ENCODE peak calls at places on chromosomes 7 and 10, in four cellular contexts. L, G, W and V are unnamed samples.

GRCh38 chr10:133397938-133398337 is 4.0 kb downstream of the MTG1 start:
- DNase-seq in W (no peak), G (no peak), L (no peak), V (no peak)

GRCh38 chr7:106022193-106022821 is 59.2 kb downstream of the CDHR3 start:
- DNase-seq in W (no peak), G (peak; percentile 66), L (no peak), V (no peak)

GRCh38 chr10:97640868-97641811 is 669 bp downstream of the PI4K2A start:
- DNase-seq in G (peak; percentile 5), W (no peak), L (peak; percentile 41), V (peak; percentile 51)

GRCh38 chr10:98391065-98391464 is 23.9 kb downstream of the PYROXD2 start:
- DNase-seq in L (no peak), G (no peak), W (no peak), V (no peak)

GRCh38 chr10:14578060-14578952 is 196.4 kb downstream of the FAM107B start:
- DNase-seq in W (peak; percentile 67), L (no peak), G (no peak), V (no peak)

GRCh38 chr10:79129361-79129997 is 60.7 kb downstream of the ZMIZ1 start:
- DNase-seq in W (no peak), G (no peak), L (no peak), V (no peak)

GRCh38 chr10:3225589-3225988 is 53.0 kb upstream of the PITRM1 start:
- DNase-seq in G (no peak), L (no peak), W (no peak), V (no peak)

GRCh38 chr10:35462491-35462934 is 126.2 kb downstream of the CCNY start:
- DNase-seq in L (peak; percentile 37), G (no peak), W (no peak), V (no peak)

GRCh38 chr10:92590623-92591549 is 2.0 kb upstream of the KIF11 start:
- DNase-seq in L (peak; percentile 49), W (peak; percentile 56), G (no peak), V (peak; percentile 64)

GRCh38 chr7:5695709-5696345 is 85.6 kb downstream of the RNF216 start:
- DNase-seq in W (no peak), L (no peak), G (no peak), V (no peak)

GRCh38 chr7:6032167-6032566 is 991 bp downstream of the ANKRD61 start:
- DNase-seq in W (no peak), L (no peak), G (no peak), V (no peak)

GRCh38 chr10:131842351-131843088 is 58.3 kb upstream of the PPP2R2D start:
- DNase-seq in W (no peak), L (no peak), G (no peak), V (no peak)

GRCh38 chr7:27586825-27587224 is 75.9 kb downstream of the HIBADH start:
- DNase-seq in L (peak; percentile 52), G (no peak), W (no peak), V (peak; percentile 60)

GRCh38 chr10:81874878-81875679 is at the start of gene NRG3:
- DNase-seq in W (peak; percentile 80), L (peak; percentile 16), G (no peak), V (peak; percentile 42)

GRCh38 chr7:34073676-34074075 is 168.3 kb downstream of the BMPER start:
- DNase-seq in W (no peak), L (no peak), G (no peak), V (no peak)

GRCh38 chr7:64876792-64877713 is 26.0 kb upstream of the ZNF273 start:
- DNase-seq in G (peak; percentile 49), L (peak; percentile 27), W (no peak), V (peak; percentile 68)

GRCh38 chr10:96996275-96996980 is 164.3 kb downstream of the LCOR start:
- DNase-seq in G (no peak), W (no peak), L (no peak), V (no peak)

GRCh38 chr10:21724695-21725371 is 190.8 kb downstream of the MLLT10 start:
- DNase-seq in W (peak; percentile 90), G (no peak), L (peak; percentile 37), V (peak; percentile 58)

GRCh38 chr7:113464096-113464855 is 345.9 kb upstream of the SMIM30 start:
- DNase-seq in L (no peak), W (no peak), G (no peak), V (no peak)

GRCh38 chr10:31866118-31866670 is 62.4 kb downstream of the ARHGAP12 start:
- DNase-seq in L (peak; percentile 21), W (peak; percentile 36), G (no peak), V (no peak)

GRCh38 chr7:95478139-95479037 is 7.4 kb upstream of the ASB4 start:
- DNase-seq in L (no peak), G (no peak), W (peak; percentile 17), V (no peak)
- TF ChIP-seq CTCF in L (no peak), G (no peak), W (no peak), V (no peak)

GRCh38 chr7:155007947-155008346 is 5.0 kb upstream of the PAXIP1 start:
- DNase-seq in W (no peak), G (no peak), L (no peak), V (no peak)
- TF ChIP-seq CTCF in W (no peak), G (peak; percentile 52), L (peak; percentile 56), V (no peak)

GRCh38 chr7:114648680-114649079 is 234.1 kb downstream of the FOXP2 start:
- DNase-seq in L (no peak), G (no peak), W (no peak), V (no peak)

GRCh38 chr7:114650491-114650890 is 235.9 kb downstream of the FOXP2 start:
- DNase-seq in G (no peak), W (no peak), L (no peak), V (no peak)

GRCh38 chr7:114653391-114654088 is 238.9 kb downstream of the FOXP2 start:
- DNase-seq in L (no peak), G (no peak), W (no peak), V (no peak)

GRCh38 chr7:114649689-114650088 is 235.1 kb downstream of the FOXP2 start:
- DNase-seq in G (no peak), L (no peak), W (no peak), V (no peak)

DNA sequence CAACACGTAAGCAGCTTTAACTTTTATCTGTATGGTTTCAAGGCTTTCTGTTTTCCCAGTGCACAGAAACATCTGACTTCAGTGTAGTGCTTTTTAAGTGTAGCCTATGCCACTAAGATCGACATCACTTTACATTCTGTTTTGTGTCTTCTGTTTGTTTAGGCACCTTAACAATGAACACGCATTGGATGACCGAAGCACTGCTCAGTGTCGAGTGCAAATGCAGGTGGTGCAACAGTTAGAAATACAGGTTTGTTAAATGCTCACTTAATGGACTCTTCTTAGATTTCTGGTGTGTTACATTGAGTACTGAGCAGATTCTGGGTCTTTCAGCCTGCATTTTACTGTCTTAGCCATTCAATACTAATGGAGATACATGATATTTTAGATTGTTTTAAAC is 237.4 kb downstream of the FOXP2 start:
- DNase-seq in G (no peak), L (no peak), W (no peak), V (no peak)
- TF ChIP-seq CTCF in G (no peak), L (no peak), W (no peak), V (no peak)

DNA sequence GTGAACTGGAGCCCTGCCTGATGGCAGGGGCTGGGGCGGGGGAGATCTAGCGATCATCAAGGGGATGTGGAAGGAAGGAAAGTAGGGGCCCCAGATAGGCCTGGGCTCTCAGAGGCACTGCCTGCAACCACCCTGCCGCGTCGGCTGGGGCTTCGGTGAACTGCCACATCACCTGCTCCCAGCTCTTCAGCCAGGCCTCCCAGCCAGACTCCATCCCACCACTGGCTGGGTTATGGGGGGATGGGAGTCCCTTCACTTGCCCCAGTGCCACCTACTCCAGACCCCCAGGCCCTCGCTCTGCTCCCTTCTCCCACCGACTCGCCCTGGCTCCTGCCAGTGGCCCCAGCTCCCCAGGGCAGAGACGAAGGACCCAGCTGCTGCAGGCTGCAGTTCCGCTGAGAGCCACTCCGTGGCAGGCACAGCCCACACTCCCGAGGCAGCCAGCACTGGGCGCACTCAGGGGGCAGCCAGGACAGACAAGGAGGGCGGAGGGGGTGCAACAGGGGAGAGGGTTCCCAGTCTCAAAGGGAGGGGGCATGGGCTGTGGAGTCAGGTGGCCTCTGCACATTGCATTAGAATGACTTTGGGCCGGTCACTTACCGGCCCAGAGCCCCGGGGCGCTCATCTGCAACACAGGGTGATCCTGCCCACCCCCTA is 15.2 kb downstream of the KCNH2 start:
- DNase-seq in W (peak; percentile 74), L (peak; percentile 87), G (peak; percentile 58), V (peak; percentile 92)
- TF ChIP-seq CTCF in W (peak; percentile 85), L (peak; percentile 99), G (peak; percentile 95), V (peak; percentile 96)